ENCODE peak calls at places on chromosomes 12 and 14, in seven cellular contexts. V is lung, S is hepatocyte, L is OCI-LY7, E is cardiac fibroblast, N is astrocyte of the cerebellum, R is A673. M is an unnamed sample.
A peak's percentile ranks its signal among the peaks of the same experiment; 100 is the strongest.

GRCh38 chr14:46717211-46717610 is 65.6 kb upstream of the RPL10L start:
- DNase-seq in N (no peak), L (no peak), V (no peak), E (no peak), S (no peak), R (no peak), M (peak; percentile 3)

GRCh38 chr12:93624595-93625294 is 52.3 kb downstream of the SOCS2 start:
- DNase-seq in L (no peak), S (peak; percentile 46), V (peak; percentile 3), R (peak; percentile 59), N (peak; percentile 86), E (peak; percentile 98), M (peak; percentile 96)

GRCh38 chr14:70020350-70021170 is 141.3 kb downstream of the SMOC1 start:
- DNase-seq in E (no peak), S (no peak), R (no peak), L (no peak), V (no peak), N (no peak), M (peak; percentile 47)

GRCh38 chr14:33978892-33979612 is 28.2 kb upstream of the EGLN3 start:
- DNase-seq in N (no peak), L (no peak), V (no peak), R (no peak), S (no peak), E (no peak), M (no peak)

GRCh38 chr12:106084048-106084671 is 54.6 kb downstream of the NUAK1 start:
- DNase-seq in S (no peak), R (peak; percentile 83), V (no peak), L (no peak), E (peak; percentile 89), N (peak; percentile 94), M (peak; percentile 97)

GRCh38 chr12:53234236-53234635 is 2.2 kb upstream of the RARG start:
- DNase-seq in S (peak; percentile 61), R (peak; percentile 57), E (no peak), L (no peak), V (no peak), N (no peak), M (no peak)

GRCh38 chr12:113299619-113300237 is 35.2 kb downstream of the SLC8B1 start:
- DNase-seq in E (peak; percentile 88), R (peak; percentile 32), V (peak; percentile 81), S (peak; percentile 88), N (peak; percentile 36), L (no peak), M (peak; percentile 83)

GRCh38 chr12:24615967-24616411 is 332.9 kb downstream of the BCAT1 start:
- DNase-seq in E (peak; percentile 78), L (no peak), V (no peak), S (peak; percentile 46), N (peak; percentile 38), R (no peak), M (peak; percentile 91)

DNA sequence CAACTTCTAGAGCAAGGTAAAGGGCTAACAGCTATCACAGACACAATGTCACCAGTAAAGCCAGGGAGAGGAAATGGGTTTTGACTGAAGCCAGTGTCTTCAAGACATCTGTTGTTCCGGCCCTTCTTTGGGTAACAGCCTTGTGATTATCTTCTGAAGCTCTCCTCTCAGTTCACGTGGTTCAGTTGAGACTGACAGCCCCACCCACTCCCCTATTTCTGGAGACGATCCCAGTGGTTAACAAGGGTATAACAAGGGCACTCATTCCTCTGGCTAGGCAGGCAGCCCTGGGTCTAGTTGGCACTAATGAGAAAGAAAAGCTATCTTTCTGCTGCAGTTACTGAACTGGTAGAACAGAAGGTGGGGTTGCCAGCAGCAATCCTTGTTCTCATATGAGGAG is 6.9 kb downstream of the GNPTAB start:
- DNase-seq in S (peak; percentile 23), E (no peak), V (peak; percentile 45), L (peak; percentile 93), R (peak; percentile 88), N (no peak), M (peak; percentile 43)
- TF ChIP-seq CTCF in S (no peak), E (peak; percentile 11), V (no peak), L (peak; percentile 66), R (peak; percentile 42), N (no peak), M (peak; percentile 26)

DNA sequence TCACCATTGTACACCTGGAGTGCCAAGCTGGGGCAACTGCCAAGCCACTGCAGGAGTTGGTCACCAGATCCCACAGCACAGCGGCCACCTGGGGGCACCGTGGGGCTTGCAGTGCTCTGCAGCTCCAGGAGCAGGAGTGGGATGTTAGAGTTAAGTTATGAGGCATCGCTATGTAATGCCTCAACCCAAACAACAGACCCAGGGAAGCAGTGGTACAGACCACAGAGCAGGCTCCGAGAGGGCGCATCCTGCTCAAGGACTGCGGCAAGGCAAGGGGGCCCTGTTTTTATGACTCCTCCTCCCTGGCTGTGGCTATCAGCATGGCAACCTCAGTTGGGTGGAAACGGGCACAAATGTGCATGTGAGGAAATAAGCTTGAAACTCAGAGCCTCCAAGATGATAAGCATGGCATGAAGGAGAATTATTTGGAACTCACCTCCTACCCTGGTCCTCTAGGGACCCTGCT is 63.1 kb downstream of the ARL6IP4 start:
- DNase-seq in R (peak; percentile 59), L (peak; percentile 79), V (peak; percentile 82), N (peak; percentile 87), S (peak; percentile 91), E (peak; percentile 94), M (peak; percentile 97)
- H3K4me3 ChIP-seq in R (no peak overlapping the region), L (no peak overlapping the region), V (no peak overlapping the region), N (no peak overlapping the region), S (no peak overlapping the region), E (no peak overlapping the region), M (no peak overlapping the region)

DNA sequence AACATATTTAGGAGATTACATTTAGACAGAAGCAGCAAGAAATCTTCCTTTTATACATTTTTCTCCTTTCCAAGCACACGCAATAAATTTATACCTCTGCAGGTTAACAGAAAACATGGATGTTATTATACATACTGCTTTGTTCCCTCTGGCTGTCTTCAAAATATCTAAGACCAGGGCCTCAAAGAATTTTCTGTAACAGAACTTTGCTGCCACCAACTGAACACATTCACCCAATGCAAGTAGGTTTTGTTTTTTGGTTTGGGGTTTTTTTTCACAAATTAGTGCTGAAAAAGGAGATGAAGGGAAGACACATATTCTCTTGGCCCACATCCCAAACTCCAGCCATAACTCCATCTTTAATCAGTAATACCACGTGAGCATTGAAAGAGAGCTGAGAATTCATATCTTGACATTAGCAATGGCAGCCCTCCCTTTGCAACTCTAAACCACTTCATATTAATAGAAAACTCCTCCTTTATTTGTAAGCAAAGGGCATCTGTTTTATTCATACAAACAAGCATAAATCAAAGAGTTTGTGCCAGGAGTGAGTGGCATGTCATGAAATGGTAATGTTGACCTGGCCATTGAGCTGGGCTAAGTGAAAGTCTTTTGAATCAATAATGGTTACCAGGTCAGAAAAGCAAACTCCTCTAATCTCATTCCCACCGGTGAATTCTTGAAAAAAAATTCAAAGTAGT is 150.8 kb upstream of the FSCB start:
- DNase-seq in E (peak; percentile 33), N (no peak), R (peak; percentile 90), L (no peak), V (no peak), S (peak; percentile 60), M (peak; percentile 1)
- TF ChIP-seq CTCF in E (peak; percentile 27), N (peak; percentile 27), R (peak; percentile 76), L (peak; percentile 37), V (no peak), S (peak; percentile 84), M (no peak)

GRCh38 chr12:110826592-110827200 is 20.1 kb upstream of the CCDC63 start:
- DNase-seq in R (peak; percentile 94), S (peak; percentile 90), E (peak; percentile 91), N (peak; percentile 20), V (peak; percentile 75), L (peak; percentile 92), M (peak; percentile 92)
- H3K4me3 ChIP-seq in R (peak overlapping the region; percentile 8), S (no peak overlapping the region), E (peak overlapping the region; percentile 29), N (no peak overlapping the region), V (no peak overlapping the region), L (no peak overlapping the region), M (peak overlapping the region; percentile 42)

GRCh38 chr14:76810953-76811400 is 1.7 kb downstream of the ANGEL1 start:
- DNase-seq in S (peak; percentile 44), V (no peak), E (peak; percentile 58), N (no peak), R (peak; percentile 50), L (peak; percentile 56), M (peak; percentile 54)
- TF ChIP-seq CTCF in S (peak; percentile 47), V (peak; percentile 33), E (peak; percentile 68), N (peak; percentile 63), R (peak; percentile 63), L (peak; percentile 82), M (peak; percentile 74)

DNA sequence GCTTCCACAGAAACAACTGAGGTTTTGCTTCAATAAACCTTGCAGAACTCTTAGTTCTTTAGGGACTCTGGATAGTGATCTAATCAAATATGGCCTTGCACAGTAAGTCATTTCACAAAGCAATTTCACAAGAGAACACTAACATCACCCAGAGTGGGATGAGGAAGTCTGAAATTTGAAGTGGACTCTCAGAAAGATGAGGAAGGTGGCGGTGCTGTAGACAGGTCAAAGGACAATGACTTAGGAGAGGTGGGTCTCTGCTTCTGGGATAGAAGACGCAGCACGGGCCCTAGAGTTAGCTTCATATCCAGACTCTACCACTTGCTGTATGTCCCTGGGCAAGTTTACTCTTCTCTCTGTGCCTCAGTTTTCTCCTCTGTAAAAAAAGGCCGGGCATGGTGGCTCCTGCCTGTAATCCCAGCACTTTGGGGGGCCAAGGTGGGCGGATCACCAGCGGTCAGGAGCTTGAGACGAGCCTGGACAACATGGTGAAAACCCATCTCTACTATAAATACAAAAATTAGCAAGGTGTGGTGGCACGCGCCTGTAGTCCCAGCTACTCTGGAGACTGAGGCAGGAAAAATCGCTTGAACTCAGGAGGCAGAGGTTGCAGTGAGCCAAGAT is 18.9 kb downstream of the FOS start:
- DNase-seq in V (no peak), S (no peak), R (no peak), N (no peak), L (no peak), E (no peak), M (no peak)
- H3K4me3 ChIP-seq in V (no peak overlapping the region), S (no peak overlapping the region), R (no peak overlapping the region), N (no peak overlapping the region), L (no peak overlapping the region), E (no peak overlapping the region), M (no peak overlapping the region)

DNA sequence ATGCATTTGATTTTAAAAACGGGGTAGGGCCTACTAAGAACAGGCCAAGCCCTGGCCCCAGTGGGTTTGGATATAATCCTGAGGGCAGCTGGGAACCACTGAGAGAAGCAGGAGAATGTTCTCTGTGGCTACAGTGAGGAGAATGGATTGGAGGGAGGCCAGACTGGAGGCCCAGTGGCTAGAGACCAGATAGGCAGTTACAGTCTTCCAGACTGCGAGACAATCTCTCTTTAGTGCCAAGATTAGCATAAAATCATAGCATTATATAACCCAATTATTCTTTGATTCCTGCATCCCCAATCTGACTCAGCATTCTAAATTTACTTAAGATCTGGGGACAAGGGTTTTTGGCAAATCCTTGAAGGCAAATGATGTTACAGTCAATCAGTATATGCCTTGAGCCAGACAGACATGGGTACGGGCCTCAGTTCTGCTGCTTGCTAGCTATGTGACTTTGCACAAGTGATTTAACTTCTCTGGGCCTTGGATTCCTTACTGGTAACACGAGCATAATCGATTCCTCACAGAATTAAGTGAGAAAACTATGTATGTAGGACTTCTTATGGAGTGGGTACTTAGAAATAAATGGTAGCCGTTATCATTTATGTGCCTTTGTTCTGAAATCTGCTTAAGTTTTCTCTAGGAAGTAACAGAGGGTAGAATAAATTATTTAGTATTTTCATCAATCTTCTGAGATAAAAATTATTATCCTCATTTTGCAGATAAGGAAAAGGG is 18.3 kb downstream of the NINJ2 start:
- DNase-seq in S (no peak), L (no peak), V (no peak), R (no peak), E (peak; percentile 36), N (peak; percentile 56), M (peak; percentile 42)
- TF ChIP-seq CTCF in S (no peak), L (no peak), V (no peak), R (no peak), E (no peak), N (no peak), M (no peak)